ENCODE peak calls at places on chromosomes 6 and 20, in ten cellular contexts. X, Z, L, P, R, N, S, T, F and G are unnamed samples.

GRCh38 chr6:163775313-163775712 is 360.8 kb downstream of the QKI start:
- DNase-seq in Z (no peak), S (no peak), R (no peak), N (no peak), P (no peak), F (no peak), L (no peak), T (no peak), X (peak; percentile 55), G (no peak)

GRCh38 chr6:257774-258173 is 34.5 kb upstream of the DUSP22 start:
- DNase-seq in N (no peak), R (no peak), F (no peak), T (no peak), P (no peak), X (no peak), S (no peak), L (no peak), Z (no peak), G (no peak)

GRCh38 chr6:154766288-154766687 is 33.1 kb downstream of the SCAF8 start:
- DNase-seq in Z (no peak), P (peak; percentile 27), S (no peak), N (peak; percentile 14), X (no peak), L (no peak), F (no peak), R (no peak), T (no peak), G (no peak)

GRCh38 chr20:47795214-47795667 is 10.0 kb upstream of the SULF2 start:
- DNase-seq in P (no peak), L (no peak), T (no peak), R (peak; percentile 38), F (no peak), Z (peak; percentile 28), N (peak; percentile 2), X (no peak), S (peak; percentile 82), G (peak; percentile 84)

GRCh38 chr6:147001621-147002020 is 202.6 kb upstream of the STXBP5 start:
- DNase-seq in P (peak; percentile 53), F (no peak), T (no peak), X (no peak), S (no peak), N (peak; percentile 56), Z (no peak), L (no peak), R (no peak), G (no peak)

GRCh38 chr20:1900321-1900791 is 5.1 kb downstream of the SIRPA start:
- DNase-seq in N (peak; percentile 72), Z (peak; percentile 80), X (peak; percentile 93), T (no peak), P (peak; percentile 85), F (no peak), R (no peak), L (peak; percentile 61), S (no peak), G (no peak)

GRCh38 chr6:100461273-100461919 is 3.3 kb downstream of the SIM1 start:
- DNase-seq in N (no peak), Z (no peak), S (no peak), L (peak; percentile 59), T (no peak), X (peak; percentile 74), F (no peak), R (no peak), P (peak; percentile 86), G (no peak)

GRCh38 chr20:38346247-38346651 is at the start of gene LBP:
- DNase-seq in T (no peak), P (no peak), S (no peak), F (no peak), L (no peak), R (no peak), Z (no peak), N (no peak), X (no peak), G (no peak)

GRCh38 chr6:141700836-141701235 is 431.9 kb upstream of the GJE1 start:
- DNase-seq in F (no peak), N (peak; percentile 50), Z (peak; percentile 3), R (no peak), S (no peak), P (peak; percentile 0), X (no peak), T (no peak), L (no peak), G (no peak)

GRCh38 chr6:1103027-1103426 is 208.9 kb upstream of the FOXQ1 start:
- DNase-seq in L (no peak), X (no peak), R (no peak), S (no peak), Z (no peak), P (no peak), F (no peak), T (no peak), N (no peak), G (no peak)

GRCh38 chr6:20876016-20876415 is 341.8 kb downstream of the CDKAL1 start:
- DNase-seq in L (no peak), T (no peak), N (peak; percentile 83), R (no peak), S (no peak), P (peak; percentile 67), Z (peak; percentile 50), F (no peak), X (no peak), G (no peak)

GRCh38 chr6:169991031-169991390 is 239.6 kb downstream of the ERMARD start:
- DNase-seq in R (no peak), L (no peak), P (no peak), Z (no peak), T (no peak), F (no peak), X (no peak), N (no peak), S (peak; percentile 26), G (no peak)

DNA sequence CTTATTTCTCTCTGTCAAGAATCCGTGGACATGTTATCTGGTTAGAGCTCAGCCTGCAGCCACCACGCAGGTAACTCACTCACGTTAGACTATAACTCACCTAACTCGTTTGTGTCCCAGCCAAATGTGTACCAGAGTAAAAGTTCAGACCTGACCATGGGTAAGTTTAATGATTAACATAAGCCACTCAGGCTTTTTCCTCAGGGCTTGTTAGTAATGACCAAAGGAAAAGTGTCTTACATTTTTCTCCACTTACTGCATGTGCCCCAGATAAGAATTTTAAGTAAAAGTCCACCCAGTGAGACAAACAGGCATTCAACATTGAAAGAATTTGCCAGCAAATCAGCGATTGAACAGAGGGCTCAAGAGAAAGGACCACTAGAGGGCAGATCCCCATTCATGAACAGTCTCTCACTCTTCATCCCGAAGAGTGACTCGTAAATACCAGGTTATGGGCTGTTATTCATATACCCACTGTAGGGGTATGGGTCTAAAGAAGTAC is at the start of gene PKHD1:
- DNase-seq in L (no peak), P (peak; percentile 27), R (no peak), X (peak; percentile 66), F (no peak), S (no peak), T (peak; percentile 34), Z (no peak), N (peak; percentile 18), G (no peak)
- H3K4me3 ChIP-seq in L (no peak within 1 kb of the TSS), P (no peak within 1 kb of the TSS), R (no peak within 1 kb of the TSS), X (no peak within 1 kb of the TSS), F (no peak within 1 kb of the TSS), S (no peak within 1 kb of the TSS), T (no peak within 1 kb of the TSS), Z (no peak within 1 kb of the TSS), N (no peak within 1 kb of the TSS), G (peak within 1 kb of the TSS; percentile 85)

DNA sequence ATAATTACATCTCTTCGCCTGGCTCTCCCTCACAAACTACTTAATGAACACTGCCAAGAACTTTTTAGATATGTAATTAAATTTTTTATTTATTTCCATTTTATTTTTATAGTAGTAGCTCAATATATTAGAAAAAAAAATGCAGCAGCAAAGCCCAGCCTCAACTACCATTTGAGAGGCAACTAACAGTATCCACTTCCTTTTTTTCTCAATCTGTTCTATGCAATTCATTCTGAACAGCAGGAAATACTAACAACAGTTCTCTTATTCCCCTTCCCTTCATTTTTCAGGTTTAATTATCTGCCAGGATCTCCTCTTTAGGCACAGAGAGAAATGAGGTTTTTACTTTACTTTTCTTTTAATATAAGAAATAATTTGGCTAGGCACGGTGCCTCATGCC is 112.7 kb downstream of the ZNF217 start:
- DNase-seq in P (no peak), N (no peak), X (no peak), L (no peak), Z (no peak), S (no peak), T (no peak), F (no peak), R (no peak), G (no peak)
- H3K4me3 ChIP-seq in P (no peak overlapping the region), N (no peak overlapping the region), X (no peak overlapping the region), L (no peak overlapping the region), Z (no peak overlapping the region), S (no peak overlapping the region), T (no peak overlapping the region), F (no peak overlapping the region), R (no peak overlapping the region), G (no peak overlapping the region)

DNA sequence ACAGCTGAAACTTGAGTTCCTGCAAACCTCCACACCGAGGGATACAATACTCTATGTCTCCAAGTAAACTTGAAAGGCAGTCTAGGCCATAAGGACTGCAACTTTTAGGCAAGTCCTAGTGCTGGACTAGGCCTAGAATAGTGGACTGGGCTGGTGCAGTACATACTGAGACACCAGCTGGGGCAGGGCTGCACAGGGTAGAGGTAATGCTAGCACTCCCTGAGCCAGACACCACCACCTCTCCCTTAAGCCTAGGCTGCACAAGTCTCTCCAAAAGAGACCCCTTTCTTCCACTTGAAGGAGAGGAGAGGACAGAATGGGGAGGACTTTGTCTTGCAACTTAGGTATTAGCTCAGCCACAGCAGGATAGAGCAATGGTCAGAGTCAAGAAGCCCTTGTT is 65.7 kb upstream of the PTPRK start:
- DNase-seq in N (no peak), F (no peak), T (no peak), L (no peak), X (no peak), S (no peak), Z (no peak), R (no peak), P (no peak), G (no peak)
- H3K4me3 ChIP-seq in N (no peak overlapping the region), F (no peak overlapping the region), T (no peak overlapping the region), L (no peak overlapping the region), X (no peak overlapping the region), S (no peak overlapping the region), Z (no peak overlapping the region), R (no peak overlapping the region), P (no peak overlapping the region), G (no peak overlapping the region)

GRCh38 chr6:106255306-106255705 is 70.3 kb downstream of the ATG5 start:
- DNase-seq in L (no peak), X (no peak), Z (no peak), N (no peak), R (no peak), S (no peak), F (no peak), P (peak; percentile 39), T (no peak), G (no peak)

GRCh38 chr6:106257195-106257594 is 68.4 kb downstream of the ATG5 start:
- DNase-seq in X (no peak), N (peak; percentile 53), L (no peak), P (peak; percentile 52), T (no peak), S (no peak), R (no peak), Z (no peak), F (no peak), G (no peak)

GRCh38 chr6:106258726-106259125 is 66.8 kb downstream of the ATG5 start:
- DNase-seq in N (no peak), F (no peak), X (no peak), R (no peak), S (no peak), P (no peak), T (no peak), L (no peak), Z (no peak), G (no peak)

GRCh38 chr6:106254636-106255035 is 70.9 kb downstream of the ATG5 start:
- DNase-seq in L (no peak), S (no peak), X (no peak), T (no peak), R (no peak), P (peak; percentile 78), F (no peak), N (peak; percentile 58), Z (peak; percentile 74), G (no peak)

GRCh38 chr6:106256201-106256968 is 69.2 kb downstream of the ATG5 start:
- DNase-seq in X (no peak), T (no peak), S (no peak), P (peak; percentile 84), R (no peak), Z (no peak), F (no peak), N (peak; percentile 86), L (no peak), G (no peak)
- H3K4me3 ChIP-seq in X (no peak overlapping the region), T (no peak overlapping the region), S (no peak overlapping the region), P (peak overlapping the region; percentile 2), R (no peak overlapping the region), Z (no peak overlapping the region), F (no peak overlapping the region), N (no peak overlapping the region), L (no peak overlapping the region), G (no peak overlapping the region)